ENCODE peak calls at places on chromosomes 5 and 9, in five cellular contexts. G, F, S, K and R are unnamed samples.

GRCh38 chr9:124869986-124870560 is 8.1 kb downstream of the ARPC5L start:
- DNase-seq in G (no peak), F (peak; percentile 85), S (peak; percentile 49), K (peak; percentile 61), R (no peak)

GRCh38 chr5:151868451-151868850 is 56.2 kb downstream of the GLRA1 start:
- DNase-seq in G (no peak), F (no peak), S (no peak), K (peak; percentile 4), R (no peak)

GRCh38 chr5:5315068-5315835 is 107.2 kb upstream of the ICE1 start:
- DNase-seq in G (no peak), F (no peak), S (no peak), K (no peak), R (no peak)

GRCh38 chr5:5270958-5271605 is 131.0 kb downstream of the ADAMTS16 start:
- DNase-seq in G (peak; percentile 74), F (peak; percentile 9), S (peak; percentile 6), K (no peak), R (peak; percentile 81)

GRCh38 chr5:67350600-67351315 is 154.2 kb upstream of the CD180 start:
- DNase-seq in G (no peak), F (no peak), S (no peak), K (no peak), R (no peak)

GRCh38 chr9:87657190-87657589 is 68.7 kb upstream of the CTSL start:
- DNase-seq in G (no peak), F (peak; percentile 16), S (no peak), K (no peak), R (no peak)

GRCh38 chr5:96256795-96257470 is 176.1 kb downstream of the PCSK1 start:
- DNase-seq in G (no peak), F (peak; percentile 47), S (no peak), K (no peak), R (no peak)

GRCh38 chr9:121691890-121692289 is 40.5 kb downstream of the DAB2IP start:
- DNase-seq in G (no peak), F (no peak), S (no peak), K (no peak), R (no peak)

GRCh38 chr5:110255194-110255593 is 471.3 kb downstream of the TMEM232 start:
- DNase-seq in G (peak; percentile 12), F (no peak), S (no peak), K (no peak), R (no peak)

GRCh38 chr9:130981761-130982147 is 27.2 kb upstream of the LAMC3 start:
- DNase-seq in G (no peak), F (peak; percentile 29), S (no peak), K (no peak), R (no peak)

GRCh38 chr5:95022967-95023695 is 261.8 kb downstream of the MCTP1 start:
- DNase-seq in G (no peak), F (no peak), S (no peak), K (peak; percentile 66), R (no peak)

GRCh38 chr9:135914921-135915320 is 7.6 kb upstream of the CAMSAP1 start:
- DNase-seq in G (no peak), F (no peak), S (no peak), K (no peak), R (no peak)

GRCh38 chr5:178314066-178314660 is 81.6 kb upstream of the PHYKPL start:
- DNase-seq in G (no peak), F (no peak), S (no peak), K (no peak), R (no peak)

GRCh38 chr5:180553530-180553929 is 37.8 kb downstream of the SCGB3A1 start:
- DNase-seq in G (no peak), F (peak; percentile 65), S (no peak), K (no peak), R (no peak)

GRCh38 chr9:133584167-133584558 is 25.0 kb downstream of the FAM163B start:
- DNase-seq in G (no peak), F (no peak), S (no peak), K (no peak), R (no peak)

GRCh38 chr5:146466521-146467349 is 19.6 kb downstream of the TCERG1 start:
- DNase-seq in G (no peak), F (no peak), S (no peak), K (no peak), R (no peak)

GRCh38 chr9:99903393-99903792 is 3.1 kb upstream of the STX17 start:
- DNase-seq in G (no peak), F (no peak), S (no peak), K (no peak), R (no peak)

GRCh38 chr5:77896338-77896737 is 120.2 kb upstream of the TBCA start:
- DNase-seq in G (no peak), F (no peak), S (no peak), K (no peak), R (no peak)

GRCh38 chr5:77893225-77893860 is 117.2 kb upstream of the TBCA start:
- DNase-seq in G (no peak), F (peak; percentile 81), S (peak; percentile 27), K (no peak), R (no peak)

DNA sequence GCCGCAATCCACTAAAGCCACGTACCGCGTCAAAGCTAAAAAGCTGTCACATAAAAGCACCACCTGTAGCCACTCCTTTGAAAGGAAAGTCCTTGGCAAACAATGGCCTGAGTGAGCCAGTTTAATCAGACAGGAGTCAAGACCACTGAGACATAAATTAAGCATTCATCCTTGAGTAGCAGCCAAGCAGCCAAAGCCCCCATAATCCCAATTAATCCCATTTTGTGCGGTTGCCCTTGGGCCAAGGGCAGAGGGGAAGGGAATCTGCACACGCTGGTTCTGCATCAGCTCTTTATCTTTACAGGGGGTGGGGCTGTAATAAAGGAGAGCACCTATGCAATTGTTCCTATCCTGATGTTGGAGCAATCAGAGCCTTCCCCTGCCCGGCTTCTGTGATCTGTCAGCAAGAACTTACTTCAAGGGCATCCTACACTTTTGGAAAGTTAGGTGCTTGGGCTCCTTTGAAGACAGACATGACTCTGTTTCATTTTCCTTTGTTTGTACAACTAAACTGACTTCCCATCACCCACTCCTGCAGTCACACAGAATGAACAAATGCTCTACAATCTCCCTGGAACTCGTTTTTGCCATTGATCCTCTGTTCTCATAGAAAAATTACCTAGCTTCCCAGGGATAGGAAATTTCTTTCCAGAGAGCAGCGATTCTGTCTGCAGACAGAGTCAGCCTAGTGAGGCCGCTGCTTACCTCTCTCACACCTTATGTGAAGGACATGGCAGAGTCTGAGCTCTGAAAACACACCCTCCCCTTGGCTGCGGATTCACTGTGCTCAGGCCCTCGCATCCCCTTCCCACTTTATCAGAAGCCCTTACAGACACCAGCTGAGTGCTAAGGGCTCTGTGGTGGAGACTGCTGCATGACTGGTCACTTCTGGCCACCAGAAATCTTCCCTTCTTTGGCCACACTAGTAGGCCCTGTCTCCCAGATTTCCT is 116.2 kb upstream of the TBCA start:
- DNase-seq in G (no peak), F (no peak), S (no peak), K (no peak), R (no peak)
- TF ChIP-seq ATF3 in G (no peak), F (no peak), S (no peak), K (no peak), R (no peak)

GRCh38 chr9:84815554-84815953 is 146.0 kb downstream of the NTRK2 start:
- DNase-seq in G (no peak), F (no peak), S (no peak), K (no peak), R (no peak)
- TF ChIP-seq ATF2 in G (no peak), F (no peak), S (no peak), K (no peak), R (no peak)

GRCh38 chr5:139210585-139210984 is 12.4 kb upstream of the SIL1 start:
- DNase-seq in G (peak; percentile 44), F (no peak), S (no peak), K (no peak), R (no peak)

GRCh38 chr5:139212484-139212883 is 14.3 kb upstream of the SIL1 start:
- DNase-seq in G (no peak), F (no peak), S (no peak), K (no peak), R (no peak)

GRCh38 chr5:139214646-139215045 is 16.5 kb upstream of the SIL1 start:
- DNase-seq in G (no peak), F (no peak), S (no peak), K (no peak), R (no peak)

DNA sequence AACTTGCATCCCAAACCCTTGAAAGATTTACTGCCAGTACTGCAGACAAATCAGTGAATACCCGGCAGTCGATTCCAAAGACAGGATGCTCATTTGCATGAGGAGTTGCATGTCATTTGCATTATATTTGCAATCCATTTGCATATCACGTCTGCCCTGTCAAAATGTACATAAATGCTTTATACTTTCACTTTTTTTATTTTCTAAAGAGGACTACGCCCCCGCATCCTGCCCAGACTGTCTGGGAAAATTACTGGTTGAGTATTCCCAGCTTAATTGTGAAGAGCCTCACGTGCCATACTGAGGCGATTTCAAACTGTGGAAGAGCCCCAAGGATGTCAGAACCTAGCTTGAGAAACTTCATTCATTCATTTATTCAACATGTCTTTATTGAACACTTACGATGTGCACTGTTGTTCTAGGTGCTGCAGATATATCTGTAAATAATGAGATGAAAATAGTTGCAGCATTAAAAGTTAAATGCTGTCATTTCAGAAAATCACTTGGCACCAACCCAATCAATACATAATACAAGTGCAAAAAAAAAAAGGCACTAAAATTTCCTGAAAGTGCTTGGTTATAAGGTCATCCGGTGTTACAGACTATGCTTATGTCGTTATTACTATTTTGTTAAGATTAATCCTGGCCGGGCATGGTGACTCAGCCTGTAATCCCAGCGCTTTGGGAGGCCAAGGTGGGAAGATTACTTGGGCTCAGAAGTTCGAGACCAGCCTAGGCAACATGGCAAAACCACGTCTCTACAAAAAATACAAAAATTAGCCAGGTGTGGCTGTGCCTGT is 17.2 kb upstream of the SIL1 start:
- DNase-seq in G (no peak), F (no peak), S (no peak), K (no peak), R (no peak)
- TF ChIP-seq ATF3 in G (no peak), F (no peak), S (no peak), K (no peak), R (no peak)

GRCh38 chr9:257957-258356 is 43.3 kb downstream of the DOCK8 start:
- DNase-seq in G (no peak), F (no peak), S (no peak), K (no peak), R (no peak)
- TF ChIP-seq ATF2 in G (no peak), F (no peak), S (no peak), K (no peak), R (no peak)

GRCh38 chr5:78003914-78004313 is 227.8 kb upstream of the TBCA start:
- DNase-seq in G (no peak), F (no peak), S (no peak), K (no peak), R (no peak)
- TF ChIP-seq ATF3 in G (no peak), F (no peak), S (no peak), K (no peak), R (no peak)

GRCh38 chr5:173746050-173746449 is 129.6 kb upstream of the BOD1 start:
- DNase-seq in G (no peak), F (peak; percentile 65), S (peak; percentile 80), K (no peak), R (peak; percentile 31)
- TF ChIP-seq ATF2 in G (no peak), F (no peak), S (no peak), K (no peak), R (no peak)

GRCh38 chr5:89241186-89241585 is 358.2 kb upstream of the MEF2C start:
- DNase-seq in G (no peak), F (no peak), S (no peak), K (no peak), R (no peak)
- TF ChIP-seq ATF3 in G (no peak), F (no peak), S (no peak), K (no peak), R (no peak)